ENCODE peak calls at places on chromosomes 1 and 21, in five cellular contexts. H, B, P, C and E are unnamed samples.

GRCh38 chr1:8122477-8123407 is 96.6 kb upstream of the ERRFI1 start:
- DNase-seq in H (no peak), B (no peak), P (no peak), C (no peak), E (no peak)

GRCh38 chr21:45110873-45111624 is 36.7 kb downstream of the ADARB1 start:
- DNase-seq in H (peak; percentile 59), B (peak; percentile 25), P (no peak), C (peak; percentile 44), E (no peak)

GRCh38 chr1:206634365-206635079 is 814 bp upstream of the DYRK3 start:
- DNase-seq in H (peak; percentile 81), B (peak; percentile 89), P (peak; percentile 86), C (peak; percentile 74), E (peak; percentile 82)

GRCh38 chr1:5970623-5971273 is 21.5 kb downstream of the NPHP4 start:
- DNase-seq in H (no peak), B (no peak), P (no peak), C (peak; percentile 20), E (no peak)

GRCh38 chr1:225253784-225254183 is 174.1 kb downstream of the LBR start:
- DNase-seq in H (no peak), B (no peak), P (no peak), C (no peak), E (no peak)

GRCh38 chr1:17270891-17271765 is 22.2 kb downstream of the PADI3 start:
- DNase-seq in H (no peak), B (no peak), P (no peak), C (no peak), E (no peak)

GRCh38 chr1:188670837-188671236 is 1806.8 kb downstream of the BRINP3 start:
- DNase-seq in H (no peak), B (no peak), P (no peak), C (no peak), E (no peak)

GRCh38 chr1:226093621-226094020 is 31.1 kb downstream of the H3-3A start:
- DNase-seq in H (no peak), B (no peak), P (no peak), C (no peak), E (no peak)

GRCh38 chr1:241639040-241639652 is 1.0 kb downstream of the CHML start:
- DNase-seq in H (peak; percentile 31), B (no peak), P (peak; percentile 23), C (peak; percentile 4), E (no peak)

GRCh38 chr1:3033795-3034100 is 12.5 kb downstream of the ACTRT2 start:
- DNase-seq in H (no peak), B (no peak), P (no peak), C (no peak), E (no peak)

GRCh38 chr1:55589656-55590297 is 374.6 kb upstream of the USP24 start:
- DNase-seq in H (no peak), B (no peak), P (no peak), C (no peak), E (no peak)

GRCh38 chr1:245310605-245311531 is 156.1 kb downstream of the KIF26B start:
- DNase-seq in H (peak; percentile 92), B (peak; percentile 35), P (peak; percentile 36), C (no peak), E (peak; percentile 42)

GRCh38 chr1:1425753-1426495 is 4.8 kb upstream of the ANKRD65 start:
- DNase-seq in H (no peak), B (peak; percentile 13), P (no peak), C (no peak), E (no peak)

GRCh38 chr1:110192541-110192940 is 17.6 kb upstream of the KCNC4 start:
- DNase-seq in H (no peak), B (no peak), P (no peak), C (no peak), E (no peak)

GRCh38 chr1:225525377-225525776 is 97.5 kb upstream of the LBR start:
- DNase-seq in H (no peak), B (no peak), P (no peak), C (no peak), E (no peak)

GRCh38 chr1:39852876-39853275 is 30.4 kb downstream of the TRIT1 start:
- DNase-seq in H (no peak), B (no peak), P (no peak), C (no peak), E (no peak)

GRCh38 chr1:55402676-55403464 is 187.7 kb upstream of the USP24 start:
- DNase-seq in H (no peak), B (no peak), P (no peak), C (no peak), E (no peak)

GRCh38 chr1:22133247-22133927 is 9.5 kb downstream of the WNT4 start:
- DNase-seq in H (no peak), B (no peak), P (no peak), C (no peak), E (peak; percentile 11)

GRCh38 chr1:39411526-39411925 is 79.9 kb upstream of the BMP8A start:
- DNase-seq in H (no peak), B (no peak), P (no peak), C (no peak), E (no peak)